ENCODE peak calls at places on chromosomes 13 and 19, in six cellular contexts. P, Y, T, J, W and S are unnamed samples.

GRCh38 chr19:8390617-8390981 is 439 bp downstream of the RAB11B start:
- DNase-seq in P (peak), Y (peak), T (peak), J (peak), W (peak), S (peak)

GRCh38 chr19:51125421-51126075 is 842 bp downstream of the SIGLEC9 start:
- DNase-seq in P (no peak), Y (no peak), T (peak), J (no peak), W (no peak), S (no peak)

GRCh38 chr13:111344471-111345191 is 24.2 kb downstream of the TEX29 start:
- DNase-seq in P (no peak), Y (peak), T (no peak), J (no peak), W (no peak), S (no peak)

GRCh38 chr13:64083396-64083795 is 2667.7 kb upstream of the PCDH20 start:
- DNase-seq in P (no peak), Y (no peak), T (no peak), J (no peak), W (no peak), S (no peak)

GRCh38 chr19:7197169-7197759 is 97.0 kb downstream of the INSR start:
- DNase-seq in P (peak), Y (peak), T (peak), J (peak), W (peak), S (peak)

GRCh38 chr19:46761418-46761831 is 15.2 kb upstream of the STRN4 start:
- DNase-seq in P (no peak), Y (peak), T (no peak), J (no peak), W (no peak), S (no peak)

GRCh38 chr19:47239610-47240296 is 8.8 kb upstream of the BBC3 start:
- DNase-seq in P (peak), Y (no peak), T (no peak), J (peak), W (no peak), S (peak)

GRCh38 chr13:77833331-77833863 is 85.2 kb downstream of the EDNRB start:
- DNase-seq in P (no peak), Y (peak), T (no peak), J (no peak), W (no peak), S (no peak)

GRCh38 chr19:49106648-49107135 is 7.5 kb upstream of the LIN7B start:
- DNase-seq in P (peak), Y (no peak), T (peak), J (peak), W (peak), S (peak)

GRCh38 chr13:66660013-66660804 is 569.9 kb downstream of the PCDH9 start:
- DNase-seq in P (no peak), Y (peak), T (no peak), J (no peak), W (no peak), S (peak)

GRCh38 chr19:42207767-42208259 is 9.7 kb downstream of the DEDD2 start:
- DNase-seq in P (peak), Y (no peak), T (no peak), J (no peak), W (no peak), S (peak)

GRCh38 chr19:1651061-1651547 is 1.3 kb downstream of the TCF3 start:
- DNase-seq in P (peak), Y (no peak), T (no peak), J (no peak), W (peak), S (no peak)

GRCh38 chr19:12995596-12996541 is 594 bp downstream of the NFIX start:
- DNase-seq in P (no peak), Y (no peak), T (peak), J (no peak), W (no peak), S (peak)

GRCh38 chr13:50094615-50095293 is 79.5 kb downstream of the KCNRG start:
- DNase-seq in P (no peak), Y (no peak), T (no peak), J (no peak), W (no peak), S (peak)

GRCh38 chr19:53892981-53893325 is 11.0 kb downstream of the PRKCG start:
- DNase-seq in P (no peak), Y (no peak), T (no peak), J (no peak), W (no peak), S (no peak)

GRCh38 chr19:40534148-40534547 is 42.5 kb upstream of the SHKBP1 start:
- DNase-seq in P (no peak), Y (no peak), T (no peak), J (no peak), W (no peak), S (no peak)

GRCh38 chr13:31781064-31781463 is 41.7 kb downstream of the RXFP2 start:
- DNase-seq in P (no peak), Y (no peak), T (no peak), J (no peak), W (no peak), S (no peak)

GRCh38 chr19:13796301-13797057 is 1.2 kb downstream of the ZSWIM4 start:
- DNase-seq in P (no peak), Y (peak), T (peak), J (no peak), W (no peak), S (peak)

GRCh38 chr13:29589234-29589633 is 6.3 kb downstream of the SLC7A1 start:
- DNase-seq in P (no peak), Y (no peak), T (no peak), J (no peak), W (no peak), S (peak)